ENCODE peak calls at places on chromosomes 2 and 18, in seven cellular contexts. One of them, this sample, is unnamed.

GRCh38 chr2:9778471-9779402 is 64.5 kb upstream of the TAF1B start:
- DNase-seq in brain microvascular endothelial cell: no peak
- DNase-seq in CD4-positive, CD25-positive, alpha-beta regulatory T cell: no peak
- DNase-seq in CD4-positive, alpha-beta memory T cell: no peak
- DNase-seq in CD8-positive, alpha-beta memory T cell: no peak
- DNase-seq in HepG2: no peak
- DNase-seq in SK-N-SH: no peak
- DNase-seq in this sample: no peak

GRCh38 chr18:28176933-28177827 is at the start of gene CDH2:
- DNase-seq in brain microvascular endothelial cell: peak; percentile 85
- DNase-seq in CD4-positive, CD25-positive, alpha-beta regulatory T cell: no peak
- DNase-seq in CD4-positive, alpha-beta memory T cell: no peak
- DNase-seq in CD8-positive, alpha-beta memory T cell: no peak
- DNase-seq in HepG2: peak; percentile 77
- DNase-seq in SK-N-SH: peak; percentile 92
- DNase-seq in this sample: peak; percentile 46

GRCh38 chr2:174778479-174778962 is 14.2 kb upstream of the CHRNA1 start:
- DNase-seq in brain microvascular endothelial cell: peak; percentile 93
- DNase-seq in CD4-positive, CD25-positive, alpha-beta regulatory T cell: peak; percentile 85
- DNase-seq in CD4-positive, alpha-beta memory T cell: peak; percentile 91
- DNase-seq in CD8-positive, alpha-beta memory T cell: peak; percentile 93
- DNase-seq in HepG2: peak; percentile 55
- DNase-seq in SK-N-SH: no peak
- DNase-seq in this sample: no peak

GRCh38 chr2:12636837-12637581 is 79.7 kb upstream of the TRIB2 start:
- DNase-seq in brain microvascular endothelial cell: peak; percentile 5
- DNase-seq in CD4-positive, CD25-positive, alpha-beta regulatory T cell: no peak
- DNase-seq in CD4-positive, alpha-beta memory T cell: no peak
- DNase-seq in CD8-positive, alpha-beta memory T cell: no peak
- DNase-seq in HepG2: no peak
- DNase-seq in SK-N-SH: peak; percentile 65
- DNase-seq in this sample: no peak

GRCh38 chr2:168346725-168347477 is 99.5 kb upstream of the STK39 start:
- DNase-seq in brain microvascular endothelial cell: peak; percentile 59
- DNase-seq in CD4-positive, CD25-positive, alpha-beta regulatory T cell: peak; percentile 65
- DNase-seq in CD4-positive, alpha-beta memory T cell: peak; percentile 64
- DNase-seq in CD8-positive, alpha-beta memory T cell: peak; percentile 66
- DNase-seq in HepG2: peak; percentile 62
- DNase-seq in SK-N-SH: peak; percentile 69
- DNase-seq in this sample: peak; percentile 50

GRCh38 chr18:10259075-10259474 is 195.4 kb upstream of the APCDD1 start:
- DNase-seq in brain microvascular endothelial cell: no peak
- DNase-seq in CD4-positive, CD25-positive, alpha-beta regulatory T cell: no peak
- DNase-seq in CD4-positive, alpha-beta memory T cell: no peak
- DNase-seq in CD8-positive, alpha-beta memory T cell: no peak
- DNase-seq in HepG2: no peak
- DNase-seq in SK-N-SH: no peak
- DNase-seq in this sample: no peak

GRCh38 chr2:169006665-169007064 is 24.5 kb downstream of the ABCB11 start:
- DNase-seq in brain microvascular endothelial cell: no peak
- DNase-seq in CD4-positive, CD25-positive, alpha-beta regulatory T cell: no peak
- DNase-seq in CD4-positive, alpha-beta memory T cell: no peak
- DNase-seq in CD8-positive, alpha-beta memory T cell: no peak
- DNase-seq in HepG2: no peak
- DNase-seq in SK-N-SH: no peak
- DNase-seq in this sample: no peak

GRCh38 chr2:72220170-72220569 is 72.5 kb upstream of the CYP26B1 start:
- DNase-seq in brain microvascular endothelial cell: no peak
- DNase-seq in CD4-positive, CD25-positive, alpha-beta regulatory T cell: no peak
- DNase-seq in CD4-positive, alpha-beta memory T cell: no peak
- DNase-seq in CD8-positive, alpha-beta memory T cell: no peak
- DNase-seq in HepG2: peak; percentile 16
- DNase-seq in SK-N-SH: peak; percentile 24
- DNase-seq in this sample: no peak

GRCh38 chr18:75106746-75107145 is 102.2 kb downstream of the PTGR3 start:
- DNase-seq in brain microvascular endothelial cell: no peak
- DNase-seq in CD4-positive, CD25-positive, alpha-beta regulatory T cell: no peak
- DNase-seq in CD4-positive, alpha-beta memory T cell: no peak
- DNase-seq in CD8-positive, alpha-beta memory T cell: no peak
- DNase-seq in HepG2: no peak
- DNase-seq in SK-N-SH: no peak
- DNase-seq in this sample: no peak

GRCh38 chr18:70288851-70289328 is at the start of gene SOCS6:
- DNase-seq in brain microvascular endothelial cell: no peak
- DNase-seq in CD4-positive, CD25-positive, alpha-beta regulatory T cell: no peak
- DNase-seq in CD4-positive, alpha-beta memory T cell: no peak
- DNase-seq in CD8-positive, alpha-beta memory T cell: no peak
- DNase-seq in HepG2: no peak
- DNase-seq in SK-N-SH: peak; percentile 89
- DNase-seq in this sample: peak; percentile 29

GRCh38 chr2:223585691-223586090 is 16.5 kb downstream of the SCG2 start:
- DNase-seq in brain microvascular endothelial cell: peak; percentile 82
- DNase-seq in CD4-positive, CD25-positive, alpha-beta regulatory T cell: no peak
- DNase-seq in CD4-positive, alpha-beta memory T cell: no peak
- DNase-seq in CD8-positive, alpha-beta memory T cell: no peak
- DNase-seq in HepG2: no peak
- DNase-seq in SK-N-SH: peak; percentile 50
- DNase-seq in this sample: no peak

GRCh38 chr2:100239513-100240210 is 82.6 kb downstream of the LONRF2 start:
- DNase-seq in brain microvascular endothelial cell: no peak
- DNase-seq in CD4-positive, CD25-positive, alpha-beta regulatory T cell: no peak
- DNase-seq in CD4-positive, alpha-beta memory T cell: no peak
- DNase-seq in CD8-positive, alpha-beta memory T cell: no peak
- DNase-seq in HepG2: no peak
- DNase-seq in SK-N-SH: no peak
- DNase-seq in this sample: no peak

GRCh38 chr2:240959214-240959940 is 39.0 kb upstream of the SNED1 start:
- DNase-seq in brain microvascular endothelial cell: no peak
- DNase-seq in CD4-positive, CD25-positive, alpha-beta regulatory T cell: no peak
- DNase-seq in CD4-positive, alpha-beta memory T cell: no peak
- DNase-seq in CD8-positive, alpha-beta memory T cell: peak; percentile 26
- DNase-seq in HepG2: no peak
- DNase-seq in SK-N-SH: peak; percentile 31
- DNase-seq in this sample: no peak

GRCh38 chr2:117646872-117647271 is 167.6 kb upstream of the DDX18 start:
- DNase-seq in brain microvascular endothelial cell: no peak
- DNase-seq in CD4-positive, CD25-positive, alpha-beta regulatory T cell: no peak
- DNase-seq in CD4-positive, alpha-beta memory T cell: no peak
- DNase-seq in CD8-positive, alpha-beta memory T cell: no peak
- DNase-seq in HepG2: no peak
- DNase-seq in SK-N-SH: no peak
- DNase-seq in this sample: no peak

GRCh38 chr2:12176621-12177020 is 430.2 kb downstream of the LPIN1 start:
- DNase-seq in brain microvascular endothelial cell: no peak
- DNase-seq in CD4-positive, CD25-positive, alpha-beta regulatory T cell: no peak
- DNase-seq in CD4-positive, alpha-beta memory T cell: no peak
- DNase-seq in CD8-positive, alpha-beta memory T cell: no peak
- DNase-seq in HepG2: no peak
- DNase-seq in SK-N-SH: no peak
- DNase-seq in this sample: no peak

GRCh38 chr18:44835555-44836156 is 155.0 kb downstream of the SETBP1 start:
- DNase-seq in brain microvascular endothelial cell: no peak
- DNase-seq in CD4-positive, CD25-positive, alpha-beta regulatory T cell: no peak
- DNase-seq in CD4-positive, alpha-beta memory T cell: no peak
- DNase-seq in CD8-positive, alpha-beta memory T cell: no peak
- DNase-seq in HepG2: no peak
- DNase-seq in SK-N-SH: no peak
- DNase-seq in this sample: no peak

GRCh38 chr18:2223859-2224258 is 347.4 kb downstream of the METTL4 start:
- DNase-seq in brain microvascular endothelial cell: peak; percentile 28
- DNase-seq in CD4-positive, CD25-positive, alpha-beta regulatory T cell: no peak
- DNase-seq in CD4-positive, alpha-beta memory T cell: no peak
- DNase-seq in CD8-positive, alpha-beta memory T cell: no peak
- DNase-seq in HepG2: peak; percentile 11
- DNase-seq in SK-N-SH: no peak
- DNase-seq in this sample: no peak

GRCh38 chr18:57397440-57397839 is 37.7 kb upstream of the ONECUT2 start:
- DNase-seq in brain microvascular endothelial cell: peak; percentile 43
- DNase-seq in CD4-positive, CD25-positive, alpha-beta regulatory T cell: no peak
- DNase-seq in CD4-positive, alpha-beta memory T cell: no peak
- DNase-seq in CD8-positive, alpha-beta memory T cell: no peak
- DNase-seq in HepG2: no peak
- DNase-seq in SK-N-SH: no peak
- DNase-seq in this sample: no peak

GRCh38 chr2:161165266-161165665 is 5.0 kb downstream of the TANK start:
- DNase-seq in brain microvascular endothelial cell: no peak
- DNase-seq in CD4-positive, CD25-positive, alpha-beta regulatory T cell: no peak
- DNase-seq in CD4-positive, alpha-beta memory T cell: no peak
- DNase-seq in CD8-positive, alpha-beta memory T cell: no peak
- DNase-seq in HepG2: no peak
- DNase-seq in SK-N-SH: no peak
- DNase-seq in this sample: no peak

GRCh38 chr18:77407733-77408132 is 158.1 kb downstream of the GALR1 start:
- DNase-seq in brain microvascular endothelial cell: no peak
- DNase-seq in CD4-positive, CD25-positive, alpha-beta regulatory T cell: no peak
- DNase-seq in CD4-positive, alpha-beta memory T cell: no peak
- DNase-seq in CD8-positive, alpha-beta memory T cell: no peak
- DNase-seq in HepG2: peak; percentile 3
- DNase-seq in SK-N-SH: no peak
- DNase-seq in this sample: no peak

GRCh38 chr2:27071277-27071989 is at the start of gene OST4:
- DNase-seq in brain microvascular endothelial cell: peak; percentile 88
- DNase-seq in CD4-positive, CD25-positive, alpha-beta regulatory T cell: peak; percentile 90
- DNase-seq in CD4-positive, alpha-beta memory T cell: peak; percentile 87
- DNase-seq in CD8-positive, alpha-beta memory T cell: peak; percentile 88
- DNase-seq in HepG2: peak; percentile 88
- DNase-seq in SK-N-SH: peak; percentile 100
- DNase-seq in this sample: peak; percentile 98

GRCh38 chr18:43935051-43935412 is 657.7 kb upstream of the SYT4 start:
- DNase-seq in brain microvascular endothelial cell: no peak
- DNase-seq in CD4-positive, CD25-positive, alpha-beta regulatory T cell: no peak
- DNase-seq in CD4-positive, alpha-beta memory T cell: no peak
- DNase-seq in CD8-positive, alpha-beta memory T cell: no peak
- DNase-seq in HepG2: no peak
- DNase-seq in SK-N-SH: no peak
- DNase-seq in this sample: no peak

GRCh38 chr2:216082388-216082733 is 642 bp downstream of the TMEM169 start:
- DNase-seq in brain microvascular endothelial cell: no peak
- DNase-seq in CD4-positive, CD25-positive, alpha-beta regulatory T cell: no peak
- DNase-seq in CD4-positive, alpha-beta memory T cell: no peak
- DNase-seq in CD8-positive, alpha-beta memory T cell: no peak
- DNase-seq in HepG2: no peak
- DNase-seq in SK-N-SH: peak; percentile 45
- DNase-seq in this sample: no peak

GRCh38 chr2:74500578-74500946 is 1.2 kb upstream of the LBX2 start:
- DNase-seq in brain microvascular endothelial cell: no peak
- DNase-seq in CD4-positive, CD25-positive, alpha-beta regulatory T cell: no peak
- DNase-seq in CD4-positive, alpha-beta memory T cell: no peak
- DNase-seq in CD8-positive, alpha-beta memory T cell: no peak
- DNase-seq in HepG2: no peak
- DNase-seq in SK-N-SH: no peak
- DNase-seq in this sample: no peak

GRCh38 chr2:74498500-74499268 is 719 bp downstream of the LBX2 start:
- DNase-seq in brain microvascular endothelial cell: no peak
- DNase-seq in CD4-positive, CD25-positive, alpha-beta regulatory T cell: peak; percentile 23
- DNase-seq in CD4-positive, alpha-beta memory T cell: no peak
- DNase-seq in CD8-positive, alpha-beta memory T cell: no peak
- DNase-seq in HepG2: no peak
- DNase-seq in SK-N-SH: peak; percentile 49
- DNase-seq in this sample: no peak

GRCh38 chr2:74499940-74500577 is 656 bp upstream of the LBX2 start:
- DNase-seq in brain microvascular endothelial cell: no peak
- DNase-seq in CD4-positive, CD25-positive, alpha-beta regulatory T cell: no peak
- DNase-seq in CD4-positive, alpha-beta memory T cell: no peak
- DNase-seq in CD8-positive, alpha-beta memory T cell: no peak
- DNase-seq in HepG2: no peak
- DNase-seq in SK-N-SH: peak; percentile 47
- DNase-seq in this sample: no peak

GRCh38 chr2:74497777-74498499 is 1.5 kb downstream of the LBX2 start:
- DNase-seq in brain microvascular endothelial cell: no peak
- DNase-seq in CD4-positive, CD25-positive, alpha-beta regulatory T cell: peak; percentile 22
- DNase-seq in CD4-positive, alpha-beta memory T cell: no peak
- DNase-seq in CD8-positive, alpha-beta memory T cell: no peak
- DNase-seq in HepG2: no peak
- DNase-seq in SK-N-SH: peak; percentile 35
- DNase-seq in this sample: no peak

GRCh38 chr2:74499269-74499939 is at the start of gene LBX2:
- DNase-seq in brain microvascular endothelial cell: no peak
- DNase-seq in CD4-positive, CD25-positive, alpha-beta regulatory T cell: peak; percentile 8
- DNase-seq in CD4-positive, alpha-beta memory T cell: no peak
- DNase-seq in CD8-positive, alpha-beta memory T cell: no peak
- DNase-seq in HepG2: no peak
- DNase-seq in SK-N-SH: peak; percentile 57
- DNase-seq in this sample: no peak
- H3K27me3 ChIP-seq in brain microvascular endothelial cell: peaks cover 17% of the 10 kb centered on the region
- H3K27me3 ChIP-seq in CD4-positive, CD25-positive, alpha-beta regulatory T cell: peaks cover 2% of the 10 kb centered on the region
- H3K27me3 ChIP-seq in CD4-positive, alpha-beta memory T cell: peaks cover 39% of the 10 kb centered on the region
- H3K27me3 ChIP-seq in CD8-positive, alpha-beta memory T cell: peaks cover 20% of the 10 kb centered on the region
- H3K27me3 ChIP-seq in HepG2: no peaks in the 10 kb centered on the region
- H3K27me3 ChIP-seq in SK-N-SH: no peaks in the 10 kb centered on the region
- H3K27me3 ChIP-seq in this sample: peaks cover 26% of the 10 kb centered on the region

DNA sequence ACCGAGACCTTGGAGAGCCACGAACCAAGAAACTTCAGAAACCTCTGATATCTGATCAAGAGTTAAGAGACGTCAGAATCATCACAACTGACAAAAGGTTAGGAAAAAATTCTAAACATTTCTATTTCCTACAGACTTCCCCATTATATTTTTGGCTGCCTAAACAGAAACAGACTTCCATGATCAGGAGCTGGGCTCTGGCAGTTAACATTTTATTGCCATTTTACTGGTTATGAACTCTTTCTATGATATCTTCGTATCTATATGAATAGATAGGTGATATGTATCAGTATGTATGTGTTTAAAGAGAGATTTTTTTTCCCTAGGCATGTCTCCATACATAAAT is 31.1 kb upstream of the PPP1R1C start:
- DNase-seq in brain microvascular endothelial cell: no peak
- DNase-seq in CD4-positive, CD25-positive, alpha-beta regulatory T cell: no peak
- DNase-seq in CD4-positive, alpha-beta memory T cell: no peak
- DNase-seq in CD8-positive, alpha-beta memory T cell: no peak
- DNase-seq in HepG2: no peak
- DNase-seq in SK-N-SH: no peak
- DNase-seq in this sample: no peak
- H3K4me3 ChIP-seq in brain microvascular endothelial cell: peak overlapping the region; percentile 36
- H3K4me3 ChIP-seq in CD4-positive, CD25-positive, alpha-beta regulatory T cell: no peak overlapping the region
- H3K4me3 ChIP-seq in CD4-positive, alpha-beta memory T cell: no peak overlapping the region
- H3K4me3 ChIP-seq in CD8-positive, alpha-beta memory T cell: no peak overlapping the region
- H3K4me3 ChIP-seq in HepG2: peak overlapping the region; percentile 53
- H3K4me3 ChIP-seq in SK-N-SH: peak overlapping the region; percentile 42
- H3K4me3 ChIP-seq in this sample: no peak overlapping the region

GRCh38 chr2:170712653-170713279 is 2.4 kb upstream of the SP5 start:
- DNase-seq in brain microvascular endothelial cell: no peak
- DNase-seq in CD4-positive, CD25-positive, alpha-beta regulatory T cell: no peak
- DNase-seq in CD4-positive, alpha-beta memory T cell: no peak
- DNase-seq in CD8-positive, alpha-beta memory T cell: no peak
- DNase-seq in HepG2: no peak
- DNase-seq in SK-N-SH: no peak
- DNase-seq in this sample: no peak
- H3K27me3 ChIP-seq in brain microvascular endothelial cell: peaks cover 84% of the 10 kb centered on the region
- H3K27me3 ChIP-seq in CD4-positive, CD25-positive, alpha-beta regulatory T cell: peaks cover 25% of the 10 kb centered on the region
- H3K27me3 ChIP-seq in CD4-positive, alpha-beta memory T cell: peaks cover 28% of the 10 kb centered on the region
- H3K27me3 ChIP-seq in CD8-positive, alpha-beta memory T cell: peaks cover 34% of the 10 kb centered on the region
- H3K27me3 ChIP-seq in HepG2: no peaks in the 10 kb centered on the region
- H3K27me3 ChIP-seq in SK-N-SH: peaks cover 86% of the 10 kb centered on the region
- H3K27me3 ChIP-seq in this sample: peaks cover 70% of the 10 kb centered on the region

DNA sequence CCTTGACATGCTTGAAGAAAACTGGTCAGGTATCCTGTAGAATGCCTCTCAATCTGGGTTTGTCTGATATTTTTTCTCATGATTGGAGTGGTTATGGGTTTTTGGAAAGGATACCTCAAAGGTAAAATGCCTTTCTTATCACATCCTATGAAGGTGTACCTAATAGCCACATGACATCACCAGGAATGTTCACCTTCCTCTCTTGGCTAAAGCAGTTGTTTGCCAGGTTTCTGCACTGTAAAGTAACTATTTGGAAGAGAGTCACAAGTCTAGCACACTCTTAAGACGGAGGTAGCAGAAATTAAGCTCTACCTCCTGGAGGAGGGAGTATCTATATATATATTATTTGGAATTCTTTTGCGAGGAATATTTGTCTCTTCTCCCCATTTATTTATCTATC is 17.9 kb upstream of the MIB1 start:
- DNase-seq in brain microvascular endothelial cell: no peak
- DNase-seq in CD4-positive, CD25-positive, alpha-beta regulatory T cell: no peak
- DNase-seq in CD4-positive, alpha-beta memory T cell: no peak
- DNase-seq in CD8-positive, alpha-beta memory T cell: no peak
- DNase-seq in HepG2: no peak
- DNase-seq in SK-N-SH: no peak
- DNase-seq in this sample: no peak
- H3K4me3 ChIP-seq in brain microvascular endothelial cell: no peak overlapping the region
- H3K4me3 ChIP-seq in CD4-positive, CD25-positive, alpha-beta regulatory T cell: no peak overlapping the region
- H3K4me3 ChIP-seq in CD4-positive, alpha-beta memory T cell: no peak overlapping the region
- H3K4me3 ChIP-seq in CD8-positive, alpha-beta memory T cell: no peak overlapping the region
- H3K4me3 ChIP-seq in HepG2: no peak overlapping the region
- H3K4me3 ChIP-seq in SK-N-SH: no peak overlapping the region
- H3K4me3 ChIP-seq in this sample: no peak overlapping the region